ENCODE peak calls at places on chromosomes 5 and 9, in four cellular contexts. K is endothelial cell of umbilical vein, Y is GM23338, U is sigmoid colon. M is an unnamed sample.

GRCh38 chr9:21324040-21324439 is 11.2 kb downstream of the KLHL9 start:
- DNase-seq in U (no peak), Y (no peak), K (peak), M (no peak)

GRCh38 chr9:36597412-36598178 is 24.9 kb downstream of the MELK start:
- DNase-seq in K (peak), Y (peak), U (no peak), M (no peak)

GRCh38 chr5:116063950-116064349 is 20.9 kb upstream of the COMMD10 start:
- DNase-seq in Y (no peak), U (no peak), K (no peak), M (no peak)

GRCh38 chr5:169591636-169592035 is 8.1 kb downstream of the SPDL1 start:
- DNase-seq in U (no peak), K (no peak), Y (no peak), M (no peak)

GRCh38 chr5:154546719-154547118 is 68.7 kb upstream of the HAND1 start:
- DNase-seq in K (no peak), Y (no peak), U (no peak), M (no peak)

GRCh38 chr9:20996809-20997208 is 34.6 kb downstream of the HACD4 start:
- DNase-seq in Y (no peak), K (no peak), U (no peak), M (no peak)

GRCh38 chr5:56986631-56986957 is 34.7 kb upstream of the MIER3 start:
- DNase-seq in Y (no peak), U (no peak), K (no peak), M (no peak)

GRCh38 chr9:15485836-15486678 is 24.7 kb downstream of the PSIP1 start:
- DNase-seq in K (peak), Y (peak), U (no peak), M (no peak)

GRCh38 chr9:33128570-33128969 is 38.6 kb downstream of the B4GALT1 start:
- DNase-seq in U (peak), K (no peak), Y (no peak), M (no peak)

GRCh38 chr5:74441616-74442015 is 198.9 kb downstream of the ENC1 start:
- DNase-seq in Y (no peak), U (no peak), K (no peak), M (no peak)

GRCh38 chr9:136623016-136623848 is 39.5 kb upstream of the EGFL7 start:
- DNase-seq in U (no peak), Y (no peak), K (no peak), M (no peak)

GRCh38 chr5:62922191-62922590 is 343.6 kb downstream of the LRRC70 start:
- DNase-seq in K (no peak), Y (no peak), U (no peak), M (no peak)

GRCh38 chr5:43274435-43275114 is 38.6 kb downstream of the HMGCS1 start:
- DNase-seq in Y (peak), U (no peak), K (no peak), M (peak)

GRCh38 chr5:150764530-150764929 is 5.7 kb upstream of the DCTN4 start:
- DNase-seq in K (no peak), Y (no peak), U (no peak), M (no peak)

GRCh38 chr5:52876456-52876855 is 88.7 kb downstream of the ITGA1 start:
- DNase-seq in U (no peak), K (peak), Y (no peak), M (no peak)

GRCh38 chr5:151750121-151750520 is 8.3 kb downstream of the ATOX1 start:
- DNase-seq in U (no peak), K (no peak), Y (no peak), M (no peak)

GRCh38 chr9:83234541-83234940 is 171.6 kb upstream of the RASEF start:
- DNase-seq in K (peak), U (no peak), Y (no peak), M (no peak)

GRCh38 chr5:180296778-180297177 is 4.9 kb upstream of the MAPK9 start:
- DNase-seq in Y (peak), K (no peak), U (no peak), M (no peak)

GRCh38 chr9:13863112-13863511 is 450.8 kb downstream of the NFIB start:
- DNase-seq in U (peak), K (no peak), Y (no peak), M (no peak)

GRCh38 chr5:124463840-124464239 is 282.6 kb downstream of the ZNF608 start:
- DNase-seq in K (no peak), Y (no peak), U (no peak), M (no peak)

GRCh38 chr5:6702633-6703032 is 10.6 kb upstream of the TENT4A start:
- DNase-seq in U (no peak), Y (no peak), K (no peak), M (no peak)

GRCh38 chr5:173291722-173292658 is 36.2 kb downstream of the STC2 start:
- DNase-seq in K (no peak), Y (peak), U (no peak), M (no peak)

GRCh38 chr5:91162534-91163381 is 220.4 kb downstream of the ARRDC3 start:
- DNase-seq in Y (no peak), K (peak), U (peak), M (peak)

GRCh38 chr5:38258319-38259061 is at the start of gene EGFLAM:
- DNase-seq in U (no peak), K (no peak), Y (peak), M (no peak)

GRCh38 chr9:87588339-87588738 is 90.7 kb downstream of the DAPK1 start:
- DNase-seq in Y (no peak), U (no peak), K (peak), M (no peak)

GRCh38 chr9:71608825-71609452 is 159.4 kb downstream of the CEMIP2 start:
- DNase-seq in U (no peak), Y (peak), K (no peak), M (no peak)

GRCh38 chr5:42756630-42757601 is at the start of gene CCDC152:
- DNase-seq in K (no peak), Y (peak), U (no peak), M (no peak)

GRCh38 chr5:179731791-179732411 is 721 bp upstream of the MAML1 start:
- DNase-seq in U (peak), K (no peak), Y (no peak), M (no peak)

GRCh38 chr5:107389130-107389553 is 281.6 kb downstream of the EFNA5 start:
- DNase-seq in Y (no peak), K (peak), U (no peak), M (no peak)

GRCh38 chr9:93594041-93594756 is 17.8 kb downstream of the PHF2 start:
- DNase-seq in K (no peak), U (no peak), Y (peak), M (no peak)

GRCh38 chr9:93894691-93895079 is 60.5 kb downstream of the BARX1 start:
- DNase-seq in K (no peak), Y (no peak), U (no peak), M (no peak)

GRCh38 chr9:14080940-14081621 is 232.9 kb downstream of the NFIB start:
- DNase-seq in K (no peak), U (no peak), Y (peak), M (no peak)

GRCh38 chr5:140540227-140540626 is 7.2 kb upstream of the EIF4EBP3 start:
- DNase-seq in U (no peak), Y (no peak), K (no peak), M (no peak)

GRCh38 chr5:93336330-93337110 is 244.5 kb downstream of the NR2F1-AS1 start:
- DNase-seq in Y (no peak), K (no peak), U (no peak), M (no peak)

GRCh38 chr5:122751293-122751753 is 23.6 kb upstream of the SNX2 start:
- DNase-seq in K (peak), Y (peak), U (no peak), M (no peak)

GRCh38 chr5:95647886-95648860 is 1.6 kb downstream of the RFESD start:
- DNase-seq in U (no peak), Y (no peak), K (no peak), M (no peak)
- H3K27ac ChIP-seq in U (peak), Y (no peak), K (no peak), M (peak)

DNA sequence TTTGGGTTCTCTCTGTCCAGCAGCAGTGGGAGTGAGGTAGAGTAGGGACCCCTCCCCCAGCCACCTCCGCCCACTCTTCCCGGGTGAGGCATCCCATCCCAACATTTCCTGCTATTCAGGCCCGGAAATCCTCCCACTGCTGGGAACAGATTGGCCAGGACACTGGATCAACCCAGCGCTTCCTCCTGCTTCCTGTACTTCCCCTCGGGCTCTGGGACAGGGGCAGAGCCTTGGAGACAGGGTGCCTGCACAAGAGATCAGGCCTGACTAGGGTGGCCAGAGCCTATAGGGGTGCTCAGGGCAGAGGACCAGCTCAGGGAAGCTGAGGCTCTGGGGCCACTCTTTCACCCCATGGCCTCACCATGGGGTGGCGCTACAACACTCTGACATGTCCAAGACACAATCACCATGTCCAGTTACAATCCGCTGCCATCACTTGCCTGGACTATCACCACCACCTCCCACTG is 14.5 kb downstream of the SH2D3C start:
- DNase-seq in Y (peak), K (peak), U (no peak), M (no peak)
- TF ChIP-seq POLR2AphosphoS5 in Y (no peak), K (peak), U (no peak), M (no peak)

GRCh38 chr5:67350185-67350584 is 153.6 kb upstream of the CD180 start:
- DNase-seq in U (no peak), K (peak), Y (no peak), M (no peak)
- H3K4me3 ChIP-seq in U (no peak), K (no peak), Y (no peak), M (no peak)

GRCh38 chr5:110053824-110054223 is 364.1 kb downstream of the MAN2A1 start:
- DNase-seq in U (no peak), Y (no peak), K (no peak), M (no peak)
- H3K27ac ChIP-seq in U (no peak), Y (no peak), K (no peak), M (no peak)

DNA sequence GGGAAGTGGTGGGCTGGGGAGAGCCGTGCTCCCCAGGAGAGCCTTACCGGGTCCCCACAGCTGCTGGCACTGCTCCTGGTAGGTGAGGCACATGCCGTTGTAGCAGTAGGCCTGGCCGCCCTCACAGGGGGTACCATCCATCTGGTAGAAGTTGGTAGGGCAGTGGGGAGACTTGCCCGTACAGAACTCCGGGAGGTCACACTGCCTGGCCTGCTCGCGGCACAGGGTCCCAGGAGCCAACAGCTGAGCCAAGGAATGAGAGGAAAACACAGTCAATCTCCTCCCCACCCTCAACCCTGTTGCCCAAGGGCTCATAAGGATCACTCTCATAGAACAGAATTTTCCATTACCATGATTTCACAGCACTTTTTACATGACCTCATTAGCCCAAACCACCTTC is 36.8 kb downstream of the NIPAL4 start:
- DNase-seq in Y (no peak), K (no peak), U (peak), M (no peak)
- TF ChIP-seq POLR2AphosphoS5 in Y (no peak), K (no peak), U (no peak), M (no peak)

GRCh38 chr9:127853312-127854168 is 918 bp downstream of the ENG start:
- DNase-seq in K (peak), Y (no peak), U (no peak), M (no peak)

GRCh38 chr9:127855522-127855921 is 1.1 kb upstream of the ENG start:
- DNase-seq in U (no peak), K (no peak), Y (no peak), M (no peak)

GRCh38 chr9:127854169-127854833 is at the start of gene ENG:
- DNase-seq in Y (peak), U (peak), K (peak), M (peak)

GRCh38 chr9:127850286-127850830 is 4.1 kb downstream of the ENG start:
- DNase-seq in K (no peak), Y (no peak), U (no peak), M (no peak)

DNA sequence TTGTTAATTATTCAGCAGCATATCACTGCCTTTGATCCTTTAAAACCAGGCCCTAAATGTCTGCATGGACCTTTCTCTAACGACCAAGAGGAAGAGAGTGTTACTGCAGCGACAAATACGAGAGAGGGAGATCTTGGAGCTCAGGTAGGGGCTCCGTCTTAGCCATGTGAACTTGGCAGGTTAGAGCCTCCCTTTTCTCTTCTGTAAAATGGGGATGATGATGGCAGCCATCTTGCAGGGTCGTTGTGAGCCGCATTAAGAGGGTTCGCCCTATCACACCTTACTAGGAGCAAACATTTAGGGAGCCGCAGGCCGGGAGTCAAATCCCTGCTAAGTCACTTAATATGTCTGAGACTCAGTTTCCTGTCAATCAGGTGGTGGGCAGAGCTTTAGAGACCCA is 1.6 kb downstream of the ENG start:
- DNase-seq in K (no peak), U (no peak), Y (no peak), M (no peak)
- H3K4me3 ChIP-seq in K (peak), U (peak), Y (no peak), M (peak)

GRCh38 chr9:466749-467148 is 252.1 kb downstream of the DOCK8 start:
- DNase-seq in Y (no peak), K (no peak), U (no peak), M (no peak)

GRCh38 chr9:469672-470040 is 255.0 kb downstream of the DOCK8 start:
- DNase-seq in U (peak), K (no peak), Y (peak), M (peak)

GRCh38 chr9:470041-470781 is 255.5 kb downstream of the DOCK8 start:
- DNase-seq in U (peak), Y (peak), K (peak), M (peak)

GRCh38 chr9:470795-471194 is 256.1 kb downstream of the DOCK8 start:
- DNase-seq in K (peak), U (no peak), Y (no peak), M (no peak)

GRCh38 chr9:468766-469496 is 254.3 kb downstream of the DOCK8 start:
- DNase-seq in U (no peak), Y (no peak), K (no peak), M (no peak)
- H3K27ac ChIP-seq in U (peak), Y (peak), K (no peak), M (peak)

DNA sequence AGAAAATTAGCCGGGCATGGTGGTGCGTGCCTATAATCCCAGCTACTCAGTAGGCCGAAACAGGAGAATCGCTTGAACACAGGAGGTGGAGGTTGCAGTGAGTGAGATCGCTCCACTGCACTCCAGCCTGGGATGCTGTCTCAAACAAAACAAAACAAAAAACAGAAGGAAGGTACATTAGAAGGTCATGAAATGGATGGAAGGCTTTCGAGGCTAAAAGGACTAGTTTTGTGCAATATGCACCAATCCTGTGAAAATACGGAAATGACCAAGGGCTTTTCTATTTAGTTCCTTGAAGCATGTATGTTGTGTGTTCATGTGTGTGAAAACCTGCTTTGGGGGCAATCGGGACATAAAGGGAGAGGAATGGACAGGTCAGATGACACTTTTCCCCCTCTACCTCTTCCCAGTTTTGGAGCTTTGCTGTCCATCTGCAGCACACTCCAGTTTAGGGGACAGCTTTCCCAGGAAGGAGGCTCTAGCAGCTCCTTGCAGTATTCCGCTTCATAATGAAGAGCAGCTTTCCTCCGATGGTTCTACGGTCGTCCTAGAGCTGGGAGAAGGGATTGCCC is 15.0 kb downstream of the SPRY4 start:
- DNase-seq in K (no peak), Y (no peak), U (no peak), M (no peak)
- TF ChIP-seq POLR2AphosphoS5 in K (no peak), Y (peak), U (no peak), M (no peak)

GRCh38 chr9:120926397-120926928 is at the start of gene TRAF1:
- DNase-seq in K (no peak), Y (no peak), U (peak), M (no peak)
- H3K4me3 ChIP-seq in K (no peak), Y (no peak), U (no peak), M (no peak)